ENCODE peak calls at places on chromosomes 3 and 15, in four cellular contexts. One of them, this sample, is unnamed.

GRCh38 chr15:73683257-73683623 is 943 bp upstream of the CD276 start:
- DNase-seq in H1: no peak
- DNase-seq in GM12878: no peak
- DNase-seq in HepG2: no peak
- DNase-seq in this sample: no peak

GRCh38 chr3:59056706-59057105 is 6.9 kb upstream of the CFAP20DC start:
- DNase-seq in H1: no peak
- DNase-seq in GM12878: no peak
- DNase-seq in HepG2: no peak
- DNase-seq in this sample: no peak

GRCh38 chr15:40511472-40512133 is 40.8 kb downstream of the CHST14 start:
- DNase-seq in H1: no peak
- DNase-seq in GM12878: no peak
- DNase-seq in HepG2: peak
- DNase-seq in this sample: no peak

GRCh38 chr3:64919934-64920333 is 232.1 kb upstream of the ADAMTS9 start:
- DNase-seq in H1: no peak
- DNase-seq in GM12878: no peak
- DNase-seq in HepG2: no peak
- DNase-seq in this sample: no peak

GRCh38 chr3:42836545-42837123 is 27.4 kb downstream of the ACKR2 start:
- DNase-seq in H1: no peak
- DNase-seq in GM12878: no peak
- DNase-seq in HepG2: no peak
- DNase-seq in this sample: no peak

GRCh38 chr15:63605816-63606215 is 8.6 kb downstream of the FBXL22 start:
- DNase-seq in H1: no peak
- DNase-seq in GM12878: no peak
- DNase-seq in HepG2: no peak
- DNase-seq in this sample: no peak

GRCh38 chr3:191362036-191362435 is 31.7 kb upstream of the UTS2B start:
- DNase-seq in H1: no peak
- DNase-seq in GM12878: no peak
- DNase-seq in HepG2: no peak
- DNase-seq in this sample: no peak

GRCh38 chr3:111709645-111710044 is 114.5 kb upstream of the ZBED2 start:
- DNase-seq in H1: no peak
- DNase-seq in GM12878: no peak
- DNase-seq in HepG2: no peak
- DNase-seq in this sample: no peak

GRCh38 chr3:64974401-64974800 is 286.6 kb upstream of the ADAMTS9 start:
- DNase-seq in H1: no peak
- DNase-seq in GM12878: no peak
- DNase-seq in HepG2: no peak
- DNase-seq in this sample: no peak

GRCh38 chr3:59286791-59287531 is 237.1 kb upstream of the CFAP20DC start:
- DNase-seq in H1: no peak
- DNase-seq in GM12878: no peak
- DNase-seq in HepG2: no peak
- DNase-seq in this sample: no peak

GRCh38 chr3:13013994-13014754 is 59.1 kb downstream of the IQSEC1 start:
- DNase-seq in H1: no peak
- DNase-seq in GM12878: no peak
- DNase-seq in HepG2: no peak
- DNase-seq in this sample: no peak

GRCh38 chr15:70245932-70246622 is 148.4 kb upstream of the TLE3 start:
- DNase-seq in H1: no peak
- DNase-seq in GM12878: peak
- DNase-seq in HepG2: no peak
- DNase-seq in this sample: no peak

GRCh38 chr3:181609156-181609767 is 102.5 kb upstream of the SOX2 start:
- DNase-seq in H1: no peak
- DNase-seq in GM12878: no peak
- DNase-seq in HepG2: no peak
- DNase-seq in this sample: no peak

GRCh38 chr3:190101320-190102117 is 19.2 kb downstream of the P3H2 start:
- DNase-seq in H1: no peak
- DNase-seq in GM12878: no peak
- DNase-seq in HepG2: no peak
- DNase-seq in this sample: no peak

GRCh38 chr3:166322394-166322793 is 485.2 kb upstream of the BCHE start:
- DNase-seq in H1: no peak
- DNase-seq in GM12878: no peak
- DNase-seq in HepG2: no peak
- DNase-seq in this sample: no peak

GRCh38 chr15:38912067-38912466 is 347.5 kb upstream of the RASGRP1 start:
- DNase-seq in H1: no peak
- DNase-seq in GM12878: no peak
- DNase-seq in HepG2: no peak
- DNase-seq in this sample: no peak

GRCh38 chr15:72339777-72340177 is 19.8 kb upstream of the CELF6 start:
- DNase-seq in H1: no peak
- DNase-seq in GM12878: no peak
- DNase-seq in HepG2: peak
- DNase-seq in this sample: no peak

GRCh38 chr15:25727867-25728600 is 135.1 kb downstream of the ATP10A start:
- DNase-seq in H1: no peak
- DNase-seq in GM12878: no peak
- DNase-seq in HepG2: no peak
- DNase-seq in this sample: no peak

GRCh38 chr15:42772126-42772525 is 35.2 kb upstream of the CDAN1 start:
- DNase-seq in H1: no peak
- DNase-seq in GM12878: no peak
- DNase-seq in HepG2: no peak
- DNase-seq in this sample: no peak

GRCh38 chr15:59197459-59197858 is 9.2 kb upstream of the LDHAL6B start:
- DNase-seq in H1: no peak
- DNase-seq in GM12878: no peak
- DNase-seq in HepG2: no peak
- DNase-seq in this sample: no peak

GRCh38 chr3:59444676-59445075 is 394.9 kb upstream of the CFAP20DC start:
- DNase-seq in H1: no peak
- DNase-seq in GM12878: no peak
- DNase-seq in HepG2: no peak
- DNase-seq in this sample: no peak

GRCh38 chr15:36080759-36081158 is 498.7 kb upstream of the CDIN1 start:
- DNase-seq in H1: no peak
- DNase-seq in GM12878: no peak
- DNase-seq in HepG2: no peak
- DNase-seq in this sample: no peak

GRCh38 chr3:37480003-37480402 is 305.6 kb upstream of the LRRFIP2 start:
- DNase-seq in H1: no peak
- DNase-seq in GM12878: no peak
- DNase-seq in HepG2: no peak
- DNase-seq in this sample: no peak

GRCh38 chr15:56871180-56871579 is 47.3 kb upstream of the TCF12 start:
- DNase-seq in H1: no peak
- DNase-seq in GM12878: no peak
- DNase-seq in HepG2: peak
- DNase-seq in this sample: no peak

DNA sequence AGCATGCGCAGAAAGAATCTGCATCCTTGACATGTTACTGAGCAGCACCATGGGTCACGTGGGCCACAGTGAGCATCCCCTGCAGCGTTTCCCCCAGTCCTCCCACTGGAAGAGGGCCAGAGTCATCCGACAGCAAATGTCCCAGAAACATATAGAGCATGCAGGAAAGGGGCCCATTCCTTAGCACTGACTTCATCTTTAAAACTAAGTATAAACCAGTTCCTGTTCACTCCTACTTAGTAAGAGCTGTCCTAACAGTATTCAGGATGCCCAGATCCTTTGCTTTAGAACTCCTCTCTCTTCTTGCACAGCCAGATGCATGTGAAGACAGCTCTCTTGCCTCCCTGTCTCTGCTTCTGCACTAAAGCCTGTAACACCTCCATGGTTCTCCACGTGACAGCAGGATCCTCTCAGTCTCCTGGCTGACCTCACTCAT is 79.3 kb upstream of the OXTR start:
- DNase-seq in H1: no peak
- DNase-seq in GM12878: no peak
- DNase-seq in HepG2: no peak
- DNase-seq in this sample: no peak
- TF ChIP-seq SP1 in H1: no peak
- TF ChIP-seq SP1 in GM12878: no peak
- TF ChIP-seq SP1 in HepG2: no peak
- TF ChIP-seq SP1 in this sample: no peak

DNA sequence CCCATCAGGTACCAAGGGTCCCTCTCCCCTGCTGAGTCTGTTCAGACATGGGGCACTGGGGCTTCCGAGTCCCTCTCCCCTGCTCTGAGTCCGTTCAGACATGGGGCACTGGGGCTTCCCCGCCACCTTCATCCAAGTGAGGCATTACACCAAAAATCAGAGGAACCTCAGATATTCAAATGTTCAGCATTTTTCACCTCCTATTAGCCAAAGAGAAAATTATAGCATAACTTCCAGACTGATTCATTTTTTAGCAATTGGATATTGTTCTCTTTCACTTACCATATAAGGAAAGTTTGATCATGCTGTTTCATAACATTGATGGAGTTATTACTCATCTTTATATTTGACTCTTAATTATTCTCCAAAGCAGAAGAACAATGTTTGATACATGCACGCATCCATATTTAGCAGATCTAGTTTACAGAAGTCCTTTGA is 213.9 kb downstream of the MTHFS start:
- DNase-seq in H1: no peak
- DNase-seq in GM12878: no peak
- DNase-seq in HepG2: no peak
- DNase-seq in this sample: no peak
- TF ChIP-seq SUZ12 in H1: no peak
- TF ChIP-seq SUZ12 in GM12878: no peak
- TF ChIP-seq SUZ12 in HepG2: no peak
- TF ChIP-seq SUZ12 in this sample: no peak

GRCh38 chr3:70383360-70383831 is 71.0 kb upstream of the MDFIC2 start:
- DNase-seq in H1: no peak
- DNase-seq in GM12878: peak
- DNase-seq in HepG2: no peak
- DNase-seq in this sample: no peak
- TF ChIP-seq SP1 in H1: no peak
- TF ChIP-seq SP1 in GM12878: peak
- TF ChIP-seq SP1 in HepG2: no peak
- TF ChIP-seq SP1 in this sample: no peak

GRCh38 chr3:188401244-188401604 is 247.3 kb downstream of the LPP start:
- DNase-seq in H1: no peak
- DNase-seq in GM12878: no peak
- DNase-seq in HepG2: peak
- DNase-seq in this sample: no peak
- TF ChIP-seq SUZ12 in H1: no peak
- TF ChIP-seq SUZ12 in GM12878: no peak
- TF ChIP-seq SUZ12 in HepG2: no peak
- TF ChIP-seq SUZ12 in this sample: no peak

GRCh38 chr3:4340411-4341335 is 37.5 kb downstream of the SETMAR start:
- DNase-seq in H1: no peak
- DNase-seq in GM12878: no peak
- DNase-seq in HepG2: no peak
- DNase-seq in this sample: no peak
- TF ChIP-seq SP1 in H1: no peak
- TF ChIP-seq SP1 in GM12878: no peak
- TF ChIP-seq SP1 in HepG2: no peak
- TF ChIP-seq SP1 in this sample: no peak

GRCh38 chr3:66863205-66864135 is 134.6 kb upstream of the KBTBD8 start:
- DNase-seq in H1: no peak
- DNase-seq in GM12878: no peak
- DNase-seq in HepG2: no peak
- DNase-seq in this sample: no peak

GRCh38 chr3:66856555-66856954 is 141.6 kb upstream of the KBTBD8 start:
- DNase-seq in H1: no peak
- DNase-seq in GM12878: no peak
- DNase-seq in HepG2: no peak
- DNase-seq in this sample: no peak

GRCh38 chr3:66860771-66861170 is 137.3 kb upstream of the KBTBD8 start:
- DNase-seq in H1: no peak
- DNase-seq in GM12878: no peak
- DNase-seq in HepG2: no peak
- DNase-seq in this sample: no peak

GRCh38 chr3:66854752-66855151 is 143.4 kb upstream of the KBTBD8 start:
- DNase-seq in H1: no peak
- DNase-seq in GM12878: no peak
- DNase-seq in HepG2: no peak
- DNase-seq in this sample: no peak

DNA sequence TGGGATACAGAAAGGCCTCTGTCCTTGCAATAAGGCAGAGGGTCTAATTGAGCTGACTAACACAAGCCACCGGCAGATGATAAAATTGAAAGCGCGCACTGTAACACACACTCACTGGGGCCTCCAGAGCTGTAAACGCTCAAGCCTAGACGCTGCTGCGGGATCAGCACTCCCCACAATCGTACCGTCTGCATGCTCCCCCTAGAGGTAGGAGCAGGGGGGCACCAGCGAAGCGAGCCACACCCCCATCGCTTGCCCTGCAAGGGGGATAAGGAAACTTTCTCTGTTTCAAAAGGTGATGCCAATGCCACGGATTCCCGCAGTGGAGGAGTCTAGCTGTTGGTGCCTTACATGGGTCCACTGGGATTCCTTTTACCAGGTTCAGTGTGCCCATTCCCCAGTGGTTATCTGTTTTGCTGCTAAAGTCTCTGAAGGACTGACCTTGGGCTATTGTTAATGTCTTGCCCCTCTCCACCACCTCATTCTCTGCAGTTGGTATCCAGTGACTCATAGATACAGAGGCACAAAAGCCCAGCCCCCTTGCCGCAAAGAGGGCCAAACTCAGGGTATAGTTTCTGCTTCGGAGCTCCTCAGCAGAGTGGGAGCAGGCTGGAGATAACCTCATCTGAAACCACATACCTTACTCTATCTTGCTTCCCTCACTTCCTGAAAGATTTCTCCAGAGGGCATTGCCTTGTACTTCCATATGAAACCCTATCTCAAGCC is 139.3 kb upstream of the KBTBD8 start:
- DNase-seq in H1: peak
- DNase-seq in GM12878: no peak
- DNase-seq in HepG2: no peak
- DNase-seq in this sample: no peak
- TF ChIP-seq SUZ12 in H1: no peak
- TF ChIP-seq SUZ12 in GM12878: no peak
- TF ChIP-seq SUZ12 in HepG2: no peak
- TF ChIP-seq SUZ12 in this sample: no peak

GRCh38 chr3:128076465-128076782 is 24.2 kb downstream of the SEC61A1 start:
- DNase-seq in H1: no peak
- DNase-seq in GM12878: no peak
- DNase-seq in HepG2: no peak
- DNase-seq in this sample: no peak

GRCh38 chr3:128078875-128079274 is 26.6 kb downstream of the SEC61A1 start:
- DNase-seq in H1: no peak
- DNase-seq in GM12878: no peak
- DNase-seq in HepG2: no peak
- DNase-seq in this sample: no peak

GRCh38 chr3:128075516-128076464 is 23.6 kb downstream of the SEC61A1 start:
- DNase-seq in H1: peak
- DNase-seq in GM12878: no peak
- DNase-seq in HepG2: no peak
- DNase-seq in this sample: peak

GRCh38 chr3:128074851-128075515 is 22.7 kb downstream of the SEC61A1 start:
- DNase-seq in H1: no peak
- DNase-seq in GM12878: no peak
- DNase-seq in HepG2: no peak
- DNase-seq in this sample: no peak

GRCh38 chr3:128076783-128077624 is 24.8 kb downstream of the SEC61A1 start:
- DNase-seq in H1: no peak
- DNase-seq in GM12878: no peak
- DNase-seq in HepG2: no peak
- DNase-seq in this sample: no peak
- TF ChIP-seq SP1 in H1: no peak
- TF ChIP-seq SP1 in GM12878: no peak
- TF ChIP-seq SP1 in HepG2: no peak
- TF ChIP-seq SP1 in this sample: no peak